ENCODE peak calls at places on chromosomes 5 and 9, in four cellular contexts. One of them, this sample, is unnamed.

GRCh38 chr5:110054240-110054639 is 364.5 kb downstream of the MAN2A1 start:
- DNase-seq in activated naive CD8-positive, alpha-beta T cell treated with anti-CD3 and anti-CD28 coated beads, Interleukin-2, amount 50 U/mL, for 24 hours: peak; percentile 53
- DNase-seq in aorta: no peak
- DNase-seq in fibroblast of pulmonary artery: peak; percentile 70
- DNase-seq in this sample: no peak

GRCh38 chr5:172455511-172456061 is 1.3 kb upstream of the SH3PXD2B start:
- DNase-seq in aorta: peak; percentile 85
- DNase-seq in fibroblast of pulmonary artery: peak; percentile 71
- DNase-seq in activated naive CD8-positive, alpha-beta T cell treated with anti-CD3 and anti-CD28 coated beads, Interleukin-2, amount 50 U/mL, for 24 hours: no peak
- DNase-seq in this sample: no peak

GRCh38 chr5:106454651-106455415 is 1215.9 kb downstream of the EFNA5 start:
- DNase-seq in activated naive CD8-positive, alpha-beta T cell treated with anti-CD3 and anti-CD28 coated beads, Interleukin-2, amount 50 U/mL, for 24 hours: no peak
- DNase-seq in fibroblast of pulmonary artery: peak; percentile 66
- DNase-seq in aorta: no peak
- DNase-seq in this sample: no peak

GRCh38 chr5:124679578-124680210 is 66.7 kb downstream of the ZNF608 start:
- DNase-seq in activated naive CD8-positive, alpha-beta T cell treated with anti-CD3 and anti-CD28 coated beads, Interleukin-2, amount 50 U/mL, for 24 hours: no peak
- DNase-seq in aorta: no peak
- DNase-seq in fibroblast of pulmonary artery: no peak
- DNase-seq in this sample: no peak

GRCh38 chr5:3036041-3036440 is 284.6 kb upstream of the IRX2 start:
- DNase-seq in aorta: no peak
- DNase-seq in fibroblast of pulmonary artery: no peak
- DNase-seq in activated naive CD8-positive, alpha-beta T cell treated with anti-CD3 and anti-CD28 coated beads, Interleukin-2, amount 50 U/mL, for 24 hours: no peak
- DNase-seq in this sample: no peak

GRCh38 chr9:130805510-130806387 is 29.3 kb upstream of the ABL1 start:
- DNase-seq in aorta: no peak
- DNase-seq in fibroblast of pulmonary artery: no peak
- DNase-seq in activated naive CD8-positive, alpha-beta T cell treated with anti-CD3 and anti-CD28 coated beads, Interleukin-2, amount 50 U/mL, for 24 hours: no peak
- DNase-seq in this sample: no peak

GRCh38 chr5:164505791-164506190 is 1000.4 kb downstream of the MAT2B start:
- DNase-seq in activated naive CD8-positive, alpha-beta T cell treated with anti-CD3 and anti-CD28 coated beads, Interleukin-2, amount 50 U/mL, for 24 hours: no peak
- DNase-seq in fibroblast of pulmonary artery: no peak
- DNase-seq in aorta: no peak
- DNase-seq in this sample: no peak

GRCh38 chr5:176606032-176606431 is 3.9 kb downstream of the GPRIN1 start:
- DNase-seq in aorta: no peak
- DNase-seq in fibroblast of pulmonary artery: no peak
- DNase-seq in activated naive CD8-positive, alpha-beta T cell treated with anti-CD3 and anti-CD28 coated beads, Interleukin-2, amount 50 U/mL, for 24 hours: no peak
- DNase-seq in this sample: no peak

GRCh38 chr5:61617039-61617438 is 285.0 kb downstream of the ZSWIM6 start:
- DNase-seq in activated naive CD8-positive, alpha-beta T cell treated with anti-CD3 and anti-CD28 coated beads, Interleukin-2, amount 50 U/mL, for 24 hours: no peak
- DNase-seq in fibroblast of pulmonary artery: no peak
- DNase-seq in aorta: no peak
- DNase-seq in this sample: no peak

GRCh38 chr9:14462950-14463349 is 149.0 kb upstream of the NFIB start:
- DNase-seq in aorta: no peak
- DNase-seq in fibroblast of pulmonary artery: no peak
- DNase-seq in activated naive CD8-positive, alpha-beta T cell treated with anti-CD3 and anti-CD28 coated beads, Interleukin-2, amount 50 U/mL, for 24 hours: no peak
- DNase-seq in this sample: no peak

This sample was measured in right lobe of liver.